ENCODE peak calls at places on chromosome 10, in four cellular contexts. D, L, I and T are unnamed samples.

GRCh38 chr10:7826971-7827370 is 8.7 kb downstream of the TAF3 start:
- DNase-seq in I (no peak), L (no peak), D (no peak), T (peak)

GRCh38 chr10:111128331-111129167 is 51.7 kb downstream of the ADRA2A start:
- DNase-seq in I (no peak), D (no peak), L (peak), T (peak)

GRCh38 chr10:49656845-49657493 is 22.5 kb upstream of the C10orf53 start:
- DNase-seq in I (no peak), D (no peak), L (no peak), T (no peak)

GRCh38 chr10:30028006-30028441 is 31.4 kb downstream of the JCAD start:
- DNase-seq in D (peak), L (no peak), I (peak), T (no peak)

GRCh38 chr10:128178319-128178937 is 52.2 kb upstream of the MKI67 start:
- DNase-seq in I (no peak), D (peak), L (no peak), T (no peak)

GRCh38 chr10:26441491-26442214 is 3.5 kb downstream of the APBB1IP start:
- DNase-seq in I (no peak), D (peak), L (no peak), T (no peak)

GRCh38 chr10:103231047-103231551 is 14.6 kb upstream of the RPEL1 start:
- DNase-seq in L (no peak), D (no peak), I (peak), T (peak)

GRCh38 chr10:6401562-6402348 is 178.3 kb downstream of the PRKCQ start:
- DNase-seq in I (peak), D (peak), L (peak), T (peak)

GRCh38 chr10:35884657-35885071 is 242.6 kb upstream of the FZD8 start:
- DNase-seq in D (no peak), L (no peak), I (no peak), T (no peak)

GRCh38 chr10:117563780-117564179 is 21.2 kb downstream of the EMX2 start:
- DNase-seq in D (no peak), L (no peak), I (no peak), T (no peak)

GRCh38 chr10:62031522-62031921 is 130.0 kb downstream of the ARID5B start:
- DNase-seq in I (no peak), D (no peak), L (no peak), T (no peak)

GRCh38 chr10:117075064-117075463 is 63.0 kb downstream of the VAX1 start:
- DNase-seq in L (no peak), I (no peak), D (no peak), T (no peak)

GRCh38 chr10:21519981-21520436 is 5.5 kb downstream of the SKIDA1 start:
- DNase-seq in D (no peak), L (no peak), I (no peak), T (peak)

GRCh38 chr10:130750441-130750840 is 561.1 kb downstream of the TCERG1L start:
- DNase-seq in I (no peak), D (no peak), L (no peak), T (no peak)

GRCh38 chr10:110903280-110904278 is 15.4 kb downstream of the BBIP1 start:
- DNase-seq in L (no peak), I (no peak), D (no peak), T (no peak)

GRCh38 chr10:30813872-30814471 is 184.4 kb upstream of the LYZL2 start:
- DNase-seq in L (no peak), I (no peak), D (no peak), T (peak)

GRCh38 chr10:118204292-118204943 is 137.7 kb downstream of the FAM204A start:
- DNase-seq in I (no peak), L (no peak), D (no peak), T (no peak)

GRCh38 chr10:131651674-131652093 is 249.1 kb upstream of the PPP2R2D start:
- DNase-seq in I (no peak), L (peak), D (no peak), T (no peak)

GRCh38 chr10:104309980-104310978 is 28.0 kb downstream of the ITPRIP start:
- DNase-seq in I (peak), L (no peak), D (no peak), T (no peak)

GRCh38 chr10:129161184-129161583 is 305.9 kb upstream of the MGMT start:
- DNase-seq in I (no peak), D (no peak), L (no peak), T (no peak)

GRCh38 chr10:15897282-15897681 is 37.0 kb upstream of the MINDY3 start:
- DNase-seq in L (no peak), D (no peak), I (no peak), T (no peak)

GRCh38 chr10:120887482-120887881 is 36.3 kb downstream of the WDR11 start:
- DNase-seq in I (no peak), D (no peak), L (no peak), T (no peak)

GRCh38 chr10:110311357-110311949 is 6.7 kb upstream of the SMNDC1 start:
- DNase-seq in L (peak), I (peak), D (no peak), T (peak)